ENCODE peak calls at places on chromosome 5, in five cellular contexts. L, Y, I, X and C are unnamed samples.

GRCh38 chr5:112318346-112318745 is 100.7 kb downstream of the EPB41L4A start:
- DNase-seq in X (no peak), Y (no peak), I (no peak), L (no peak), C (no peak)

GRCh38 chr5:1514027-1514818 is 9.5 kb downstream of the LPCAT1 start:
- DNase-seq in Y (peak), I (peak), L (no peak), X (peak), C (no peak)

GRCh38 chr5:32585446-32586250 is at the start of gene SUB1:
- DNase-seq in I (peak), Y (peak), X (peak), L (peak), C (peak)

GRCh38 chr5:123278284-123278683 is 144.9 kb downstream of the CEP120 start:
- DNase-seq in L (peak), Y (no peak), I (no peak), X (no peak), C (no peak)

GRCh38 chr5:175353876-175354275 is 90.1 kb downstream of the DRD1 start:
- DNase-seq in L (no peak), Y (no peak), I (no peak), X (no peak), C (no peak)

GRCh38 chr5:30581198-30581925 is 612.1 kb upstream of the CDH6 start:
- DNase-seq in I (no peak), L (no peak), X (no peak), Y (no peak), C (no peak)

GRCh38 chr5:16253856-16254255 is 74.3 kb upstream of the MARCHF11 start:
- DNase-seq in X (no peak), Y (no peak), I (no peak), L (no peak), C (no peak)

GRCh38 chr5:147170603-147171002 is 64.2 kb upstream of the STK32A start:
- DNase-seq in Y (no peak), I (no peak), L (no peak), X (no peak), C (no peak)

GRCh38 chr5:76403713-76403962 is 553 bp downstream of the IQGAP2 start:
- DNase-seq in I (no peak), L (no peak), X (no peak), Y (no peak), C (no peak)

GRCh38 chr5:112210430-112211005 is 208.6 kb downstream of the EPB41L4A start:
- DNase-seq in L (peak), I (no peak), X (no peak), Y (no peak), C (no peak)

GRCh38 chr5:159091051-159091450 is 8.7 kb downstream of the EBF1 start:
- DNase-seq in I (no peak), L (no peak), Y (no peak), X (no peak), C (no peak)

GRCh38 chr5:59648038-59648831 is 245.3 kb downstream of the PDE4D start:
- DNase-seq in L (no peak), I (no peak), Y (no peak), X (no peak), C (no peak)

GRCh38 chr5:11174601-11175000 is 413.6 kb upstream of the DAP start:
- DNase-seq in X (no peak), Y (no peak), I (no peak), L (no peak), C (no peak)

GRCh38 chr5:152164860-152165259 is 240.2 kb upstream of the GLRA1 start:
- DNase-seq in I (no peak), L (no peak), X (no peak), Y (no peak), C (no peak)

GRCh38 chr5:31213676-31214638 is 20.5 kb downstream of the CDH6 start:
- DNase-seq in L (no peak), X (no peak), Y (no peak), I (no peak), C (no peak)

GRCh38 chr5:14881826-14882225 is 10.2 kb upstream of the ANKH start:
- DNase-seq in L (no peak), X (no peak), I (no peak), Y (no peak), C (no peak)

GRCh38 chr5:147439253-147439652 is 70.6 kb downstream of the DPYSL3 start:
- DNase-seq in X (no peak), L (peak), I (no peak), Y (no peak), C (no peak)

GRCh38 chr5:98793223-98793622 is 19.8 kb downstream of the RGMB start:
- DNase-seq in X (no peak), Y (no peak), L (no peak), I (peak), C (no peak)

GRCh38 chr5:106423109-106423897 is 1247.4 kb downstream of the EFNA5 start:
- DNase-seq in Y (no peak), I (peak), L (no peak), X (no peak), C (no peak)

DNA sequence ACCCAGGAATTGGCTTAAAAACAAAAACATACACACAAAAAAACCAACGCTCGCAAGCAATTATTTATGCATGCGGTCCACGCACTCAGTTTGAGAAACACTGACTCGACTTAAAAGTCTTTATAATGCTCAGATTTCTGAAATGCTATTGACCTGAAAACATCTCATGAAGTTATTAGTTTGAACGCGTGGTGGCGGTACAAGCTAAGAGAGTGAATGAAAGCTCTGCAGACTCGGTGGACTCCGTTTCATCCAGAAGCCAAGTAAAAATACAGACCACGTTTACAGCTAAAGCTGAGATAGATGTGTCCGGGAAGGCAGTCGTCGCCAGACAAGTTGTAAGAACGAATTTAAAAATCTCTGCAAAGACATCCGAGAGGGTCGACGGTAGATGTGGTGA is at the start of gene PCDHB6:
- DNase-seq in X (no peak), L (peak), Y (no peak), I (no peak), C (no peak)
- TF ChIP-seq CTCF in X (no peak), L (peak), Y (no peak), I (no peak), C (no peak)

GRCh38 chr5:7794301-7794700 is 56.6 kb downstream of the CFAP90 start:
- DNase-seq in Y (no peak), I (no peak), X (no peak), L (no peak), C (no peak)

GRCh38 chr5:7789567-7789966 is 61.4 kb downstream of the CFAP90 start:
- DNase-seq in I (no peak), L (no peak), X (no peak), Y (no peak), C (no peak)

GRCh38 chr5:7795311-7795710 is 55.6 kb downstream of the CFAP90 start:
- DNase-seq in L (no peak), I (no peak), X (no peak), Y (no peak), C (no peak)

GRCh38 chr5:7793861-7794260 is 57.1 kb downstream of the CFAP90 start:
- DNase-seq in I (no peak), L (no peak), Y (no peak), X (no peak), C (no peak)

GRCh38 chr5:7794823-7795222 is 56.1 kb downstream of the CFAP90 start:
- DNase-seq in X (no peak), L (no peak), I (no peak), Y (no peak), C (no peak)
- TF ChIP-seq CTCF in X (no peak), L (no peak), I (no peak), Y (no peak), C (no peak)

DNA sequence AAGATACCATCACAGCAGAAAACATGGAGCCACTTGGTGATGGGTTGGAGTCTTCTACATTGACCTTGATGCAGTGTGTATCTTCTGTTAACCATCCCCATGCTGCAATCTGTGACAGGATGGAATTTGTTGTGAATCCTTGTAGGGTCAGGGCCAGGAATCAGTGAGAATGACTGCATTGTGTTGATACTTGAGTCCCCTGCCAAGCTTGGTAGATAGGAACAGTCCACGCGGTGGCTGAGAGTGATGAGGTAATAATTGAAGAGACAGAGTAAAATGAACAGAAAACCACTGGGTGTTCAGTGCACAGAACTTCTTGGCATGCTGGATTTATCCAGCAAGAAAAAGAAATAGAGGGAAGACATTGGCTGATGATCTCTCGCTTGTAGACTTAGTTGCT is 217.5 kb downstream of the MAN2A1 start:
- DNase-seq in Y (no peak), I (no peak), X (no peak), L (peak), C (no peak)
- TF ChIP-seq CTCF in Y (no peak), I (no peak), X (no peak), L (no peak), C (no peak)

GRCh38 chr5:160231789-160232342 is 2.6 kb downstream of the FABP6 start:
- DNase-seq in Y (no peak), I (no peak), L (no peak), X (no peak), C (no peak)

GRCh38 chr5:160233847-160234246 is 4.5 kb downstream of the FABP6 start:
- DNase-seq in I (no peak), X (no peak), L (no peak), Y (no peak), C (no peak)

GRCh38 chr5:160230686-160231527 is 1.6 kb downstream of the FABP6 start:
- DNase-seq in L (peak), Y (no peak), X (no peak), I (no peak), C (no peak)

GRCh38 chr5:160235731-160236130 is 6.4 kb downstream of the FABP6 start:
- DNase-seq in I (no peak), L (no peak), Y (no peak), X (no peak), C (no peak)

DNA sequence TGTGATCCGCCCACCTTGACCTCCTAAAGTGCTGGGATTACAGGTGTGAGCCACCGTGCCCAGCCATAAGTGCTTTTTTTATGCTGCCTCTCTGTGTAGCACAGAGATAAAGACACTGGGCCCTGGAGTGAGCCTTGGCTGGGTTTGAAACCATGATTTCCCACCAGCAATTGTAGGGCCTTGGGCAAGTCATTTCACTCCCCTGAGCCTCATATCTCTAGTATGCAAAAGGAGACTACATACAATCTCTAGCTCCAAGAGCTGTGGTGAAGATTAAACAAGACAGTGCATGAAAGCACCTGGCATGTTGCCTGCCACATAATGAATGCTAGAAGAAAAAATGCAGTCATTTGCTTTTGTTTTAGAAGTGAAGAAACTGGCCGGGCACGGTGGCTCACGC is 3.9 kb downstream of the FABP6 start:
- DNase-seq in Y (no peak), X (no peak), L (peak), I (no peak), C (no peak)
- TF ChIP-seq CTCF in Y (no peak), X (no peak), L (no peak), I (no peak), C (no peak)

DNA sequence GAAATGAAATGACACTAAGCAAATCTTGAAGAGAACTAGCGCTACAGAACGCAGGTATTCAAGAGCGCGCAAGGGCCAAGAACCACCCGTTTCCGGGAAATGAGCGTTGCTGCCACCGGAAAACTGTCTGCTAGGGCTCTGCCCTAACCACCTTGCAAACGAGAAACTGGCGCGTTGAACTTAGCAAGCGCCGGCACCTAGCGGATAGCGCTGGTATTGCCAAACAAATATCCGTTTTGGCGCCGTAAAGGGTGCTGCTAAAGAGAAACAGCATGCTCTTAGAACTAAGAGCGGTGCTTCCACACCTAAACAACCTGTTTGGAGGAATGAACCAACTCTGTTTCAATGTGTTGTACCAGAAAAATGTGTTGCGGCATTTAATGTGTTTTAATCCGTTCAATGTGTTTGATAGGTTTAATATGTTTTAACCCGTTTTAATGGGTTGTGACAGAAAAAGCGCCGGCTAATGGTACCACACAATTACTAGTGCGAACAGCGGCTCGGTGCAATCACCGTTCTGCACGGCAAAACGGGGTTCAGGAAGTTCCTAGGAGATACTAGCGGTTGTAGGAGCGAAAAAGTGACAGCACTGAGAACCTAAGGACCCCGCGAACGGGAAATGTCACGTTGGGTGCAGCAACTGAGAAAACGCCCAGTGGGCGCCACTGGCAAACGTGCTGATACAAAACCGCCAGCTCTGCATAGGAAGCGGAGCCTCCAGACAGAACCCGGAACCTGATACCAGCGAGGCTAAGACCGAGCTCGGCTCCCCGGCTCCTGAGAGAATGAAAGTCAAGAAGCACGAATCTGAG is at the start of gene ANXA2R:
- DNase-seq in L (peak), Y (peak), X (no peak), I (peak), C (peak)
- TF ChIP-seq CTCF in L (peak), Y (peak), X (peak), I (peak), C (peak)

GRCh38 chr5:116234681-116235080 is 149.9 kb downstream of the COMMD10 start:
- DNase-seq in X (no peak), I (no peak), L (no peak), Y (no peak), C (no peak)

GRCh38 chr5:116242363-116242762 is 157.5 kb downstream of the COMMD10 start:
- DNase-seq in Y (no peak), I (no peak), L (peak), X (no peak), C (no peak)

GRCh38 chr5:116237917-116238502 is 153.2 kb downstream of the COMMD10 start:
- DNase-seq in Y (no peak), I (no peak), L (peak), X (no peak), C (no peak)
- TF ChIP-seq CTCF in Y (no peak), I (no peak), L (peak), X (peak), C (no peak)

DNA sequence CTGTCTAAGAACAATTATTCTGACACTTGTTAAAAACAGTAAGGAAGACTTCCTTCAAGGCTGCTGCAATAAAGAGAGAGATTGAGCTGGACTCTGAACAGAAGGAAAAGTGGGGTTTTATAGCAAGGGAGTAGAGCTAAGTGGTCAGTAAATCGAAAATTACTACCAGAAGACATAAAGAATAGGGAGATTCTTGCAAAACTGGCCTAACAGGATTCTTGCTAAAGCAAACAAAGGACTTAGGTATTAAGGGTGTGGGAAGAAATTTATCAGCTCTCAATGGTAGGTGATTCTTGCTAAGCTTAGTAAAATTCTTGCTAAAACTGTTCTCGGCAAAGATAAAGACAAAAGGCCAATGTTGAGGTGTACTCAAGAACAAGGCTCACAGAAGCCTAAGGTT is 300.5 kb downstream of the SLCO4C1 start:
- DNase-seq in Y (no peak), X (no peak), I (no peak), L (no peak), C (no peak)
- TF ChIP-seq CTCF in Y (no peak), X (no peak), I (no peak), L (no peak), C (no peak)

DNA sequence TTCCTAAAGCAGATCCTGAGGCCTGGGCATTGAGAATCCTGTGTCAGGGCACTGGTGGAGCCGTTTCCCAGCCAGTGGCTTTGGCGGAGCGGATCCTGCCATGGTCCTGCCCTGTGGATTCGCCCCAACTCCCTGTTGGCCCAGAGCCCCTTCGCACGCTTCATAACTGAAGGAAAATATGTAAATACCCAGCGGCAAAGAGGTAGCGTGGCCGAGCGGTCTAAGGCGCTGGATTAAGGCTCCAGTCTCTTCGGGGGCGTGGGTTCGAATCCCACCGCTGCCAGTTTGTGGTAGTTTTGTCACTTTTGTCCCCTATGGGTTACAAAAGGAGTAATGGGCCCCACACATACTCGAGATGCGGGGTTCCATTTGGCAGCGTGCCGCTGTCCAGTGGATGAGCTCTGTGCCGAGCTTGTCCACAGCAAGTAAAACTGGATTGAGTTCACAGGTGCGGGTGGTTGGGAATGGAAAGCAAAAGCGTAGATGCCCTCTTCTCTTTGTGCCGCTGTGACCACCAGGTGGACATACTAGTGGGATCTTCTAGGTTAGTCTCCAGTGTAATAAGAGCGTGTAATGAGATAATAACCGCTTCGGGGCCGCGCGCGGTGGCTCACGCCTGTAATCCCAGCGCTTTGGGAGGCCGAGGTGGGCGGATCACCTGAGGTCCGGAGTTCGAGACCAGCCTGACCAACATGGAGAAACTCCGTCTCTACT is 17.3 kb downstream of the TRIM7 start:
- DNase-seq in X (peak), L (peak), Y (peak), I (peak), C (no peak)
- TF ChIP-seq CTCF in X (peak), L (peak), Y (no peak), I (no peak), C (no peak)

DNA sequence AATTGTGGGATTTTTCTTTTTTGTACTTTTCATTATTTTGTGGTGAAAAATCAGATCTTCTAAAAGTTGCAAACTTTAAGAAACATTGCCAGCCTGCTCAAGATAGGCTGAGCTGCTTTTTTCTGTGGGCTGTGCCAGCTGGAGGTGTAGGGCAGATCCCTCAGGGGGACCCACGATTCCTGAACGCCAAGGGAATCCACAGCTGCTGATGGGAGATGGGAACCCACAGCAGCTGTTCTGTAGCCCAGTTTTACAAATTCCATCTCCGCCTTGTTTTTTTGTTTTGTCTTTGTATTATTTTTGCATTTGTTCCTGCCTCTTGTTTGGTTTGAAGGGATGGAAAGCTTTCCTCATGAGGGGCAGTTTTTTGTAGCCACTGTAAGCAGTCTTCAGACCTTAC is 91.0 kb downstream of the WWC1 start:
- DNase-seq in I (no peak), X (no peak), L (no peak), Y (no peak), C (no peak)
- TF ChIP-seq CTCF in I (no peak), X (no peak), L (no peak), Y (no peak), C (no peak)